ENCODE peak calls at places on chromosomes 3 and 15, in four cellular contexts. Y, I, A and D are unnamed samples.

GRCh38 chr3:11260460-11260859 is 11.7 kb upstream of the ATG7 start:
- DNase-seq in Y (no peak), I (no peak), A (no peak), D (no peak)

GRCh38 chr3:155504682-155505081 is 211.2 kb upstream of the STRIT1 start:
- DNase-seq in Y (no peak), I (no peak), A (no peak), D (no peak)

GRCh38 chr3:165874663-165875489 is 37.7 kb upstream of the BCHE start:
- DNase-seq in Y (no peak), I (peak; percentile 42), A (no peak), D (peak; percentile 45)

GRCh38 chr3:139937674-139938279 is 2.8 kb downstream of the CLSTN2 start:
- DNase-seq in Y (peak; percentile 34), I (no peak), A (no peak), D (peak; percentile 44)

GRCh38 chr15:72358532-72359180 is 17.2 kb downstream of the HEXA start:
- DNase-seq in Y (peak; percentile 85), I (no peak), A (no peak), D (no peak)

GRCh38 chr3:126555795-126556636 is 2.7 kb downstream of the C3orf22 start:
- DNase-seq in Y (no peak), I (peak; percentile 22), A (peak; percentile 39), D (no peak)

GRCh38 chr15:69377137-69377536 is 37.0 kb upstream of the KIF23 start:
- DNase-seq in Y (no peak), I (no peak), A (no peak), D (no peak)

GRCh38 chr3:18585019-18585968 is 160.2 kb upstream of the SATB1 start:
- DNase-seq in Y (no peak), I (no peak), A (no peak), D (no peak)

GRCh38 chr3:41893977-41894376 is 67.9 kb downstream of the ULK4 start:
- DNase-seq in Y (peak; percentile 62), I (no peak), A (no peak), D (peak; percentile 49)

GRCh38 chr3:19573644-19574043 is 360.4 kb downstream of the EFHB start:
- DNase-seq in Y (no peak), I (no peak), A (no peak), D (no peak)

GRCh38 chr3:168877899-168878298 is 782.2 kb upstream of the GOLIM4 start:
- DNase-seq in Y (no peak), I (no peak), A (no peak), D (peak; percentile 55)

GRCh38 chr3:110569073-110569472 is 502.5 kb upstream of the NECTIN3 start:
- DNase-seq in Y (no peak), I (no peak), A (no peak), D (no peak)

GRCh38 chr3:11930084-11930483 is 74.1 kb upstream of the SYN2 start:
- DNase-seq in Y (no peak), I (peak; percentile 5), A (no peak), D (no peak)

GRCh38 chr3:194773666-194774455 is 88.2 kb downstream of the FAM43A start:
- DNase-seq in Y (no peak), I (no peak), A (no peak), D (no peak)

GRCh38 chr15:77499087-77499765 is 78.5 kb downstream of the HMG20A start:
- DNase-seq in Y (peak; percentile 26), I (no peak), A (no peak), D (no peak)

GRCh38 chr3:58617338-58617761 is 40.2 kb upstream of the FAM107A start:
- DNase-seq in Y (peak; percentile 18), I (no peak), A (no peak), D (peak; percentile 68)

GRCh38 chr15:95737051-95737450 is 593.4 kb upstream of the NR2F2 start:
- DNase-seq in Y (no peak), I (no peak), A (no peak), D (no peak)

GRCh38 chr3:47348411-47349154 is 32.2 kb upstream of the PTPN23 start:
- DNase-seq in Y (no peak), I (no peak), A (no peak), D (no peak)

GRCh38 chr3:160577551-160578195 is 12.3 kb upstream of the KPNA4 start:
- DNase-seq in Y (peak; percentile 21), I (no peak), A (no peak), D (peak; percentile 61)

GRCh38 chr15:58139631-58140522 is 1.7 kb downstream of the AQP9 start:
- DNase-seq in Y (no peak), I (no peak), A (no peak), D (no peak)

GRCh38 chr3:50275996-50276761 is 2.7 kb upstream of the LSMEM2 start:
- DNase-seq in Y (no peak), I (peak; percentile 82), A (peak; percentile 78), D (no peak)

GRCh38 chr3:171095063-171095462 is 68.5 kb upstream of the SLC2A2 start:
- DNase-seq in Y (no peak), I (no peak), A (no peak), D (peak; percentile 22)

GRCh38 chr3:55622733-55623132 is 135.6 kb upstream of the WNT5A start:
- DNase-seq in Y (peak; percentile 50), I (no peak), A (no peak), D (no peak)

GRCh38 chr3:129857899-129858298 is 35.6 kb downstream of the TMCC1 start:
- DNase-seq in Y (no peak), I (no peak), A (no peak), D (no peak)

GRCh38 chr3:14880486-14881179 is 61.9 kb downstream of the FGD5 start:
- DNase-seq in Y (no peak), I (no peak), A (no peak), D (no peak)

GRCh38 chr3:32895701-32896100 is 55.7 kb upstream of the CCR4 start:
- DNase-seq in Y (no peak), I (no peak), A (no peak), D (no peak)

GRCh38 chr3:162175145-162175544 is 678.5 kb downstream of the OTOL1 start:
- DNase-seq in Y (no peak), I (no peak), A (no peak), D (no peak)

GRCh38 chr15:77538793-77539487 is 93.8 kb downstream of the LINGO1 start:
- DNase-seq in Y (no peak), I (no peak), A (no peak), D (no peak)

GRCh38 chr15:66036859-66037258 is 167.6 kb downstream of the RAB11A start:
- DNase-seq in Y (no peak), I (no peak), A (no peak), D (no peak)

GRCh38 chr15:64586974-64587373 is 126.6 kb downstream of the ZNF609 start:
- DNase-seq in Y (no peak), I (no peak), A (no peak), D (no peak)
- H2BK120ac ChIP-seq in Y (no peak overlapping the region), I (no peak overlapping the region), A (no peak overlapping the region), D (no peak overlapping the region)

DNA sequence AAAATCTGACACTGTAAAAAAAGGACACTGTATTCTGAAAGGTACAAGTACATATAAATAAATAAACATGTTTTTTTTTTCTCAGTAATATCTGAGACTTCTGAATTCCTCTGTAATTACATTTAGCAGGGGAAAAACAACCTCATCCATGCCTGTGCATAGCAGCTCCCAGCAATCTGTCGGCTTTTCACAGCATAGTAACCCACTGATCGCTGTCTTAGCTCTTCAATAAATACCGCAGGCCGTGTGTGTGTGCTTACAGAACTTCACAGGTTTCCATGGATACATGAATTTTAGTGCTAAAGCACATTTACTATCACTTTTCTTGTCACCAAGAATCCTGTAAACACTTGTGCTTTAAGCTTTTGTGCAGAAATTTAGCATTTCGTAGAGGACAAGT is 4.0 kb upstream of the PLAAT1 start:
- DNase-seq in Y (no peak), I (no peak), A (no peak), D (peak; percentile 22)
- H4K5ac ChIP-seq in Y (no peak overlapping the region), I (no peak overlapping the region), A (no peak overlapping the region), D (no peak overlapping the region)

GRCh38 chr3:105066106-105066839 is 300.4 kb upstream of the ALCAM start:
- DNase-seq in Y (no peak), I (no peak), A (no peak), D (no peak)
- H2BK120ac ChIP-seq in Y (no peak overlapping the region), I (no peak overlapping the region), A (peak overlapping the region; percentile 83), D (no peak overlapping the region)

GRCh38 chr3:156658732-156659090 is 15.7 kb upstream of the TIPARP start:
- DNase-seq in Y (no peak), I (no peak), A (no peak), D (no peak)

GRCh38 chr3:156657862-156658731 is 16.3 kb upstream of the TIPARP start:
- DNase-seq in Y (no peak), I (no peak), A (no peak), D (no peak)

GRCh38 chr3:156654834-156655233 is 19.6 kb upstream of the TIPARP start:
- DNase-seq in Y (no peak), I (no peak), A (no peak), D (no peak)

GRCh38 chr3:156657440-156657839 is 16.9 kb upstream of the TIPARP start:
- DNase-seq in Y (no peak), I (no peak), A (no peak), D (no peak)

GRCh38 chr3:156655819-156656566 is 18.4 kb upstream of the TIPARP start:
- DNase-seq in Y (no peak), I (no peak), A (no peak), D (no peak)
- H4K5ac ChIP-seq in Y (no peak overlapping the region), I (no peak overlapping the region), A (no peak overlapping the region), D (no peak overlapping the region)

GRCh38 chr3:113147608-113148306 is 63.6 kb upstream of the BOC start:
- DNase-seq in Y (no peak), I (no peak), A (no peak), D (no peak)
- H2BK120ac ChIP-seq in Y (no peak overlapping the region), I (no peak overlapping the region), A (no peak overlapping the region), D (no peak overlapping the region)

GRCh38 chr15:83912343-83912742 is 258.4 kb downstream of the ADAMTSL3 start:
- DNase-seq in Y (no peak), I (no peak), A (no peak), D (no peak)
- H4K5ac ChIP-seq in Y (no peak overlapping the region), I (no peak overlapping the region), A (no peak overlapping the region), D (no peak overlapping the region)